ENCODE peak calls at places on chromosomes 7 and 10, in seven cellular contexts. W is upper lobe of left lung, X is right lobe of liver, Q is A549, M is adrenal gland, L is IMR-90, I is lower leg skin. C is an unnamed sample.

GRCh38 chr10:64733980-64734379 is 1212.8 kb downstream of the REEP3 start:
- DNase-seq in M (no peak), X (no peak), I (no peak), W (no peak), Q (peak), L (no peak), C (peak)

GRCh38 chr10:637221-637620 is 52.2 kb downstream of the DIP2C start:
- DNase-seq in L (no peak), M (no peak), W (no peak), Q (no peak), X (no peak), I (no peak), C (no peak)

GRCh38 chr7:154853727-154854095 is 149.2 kb downstream of the PAXIP1 start:
- DNase-seq in M (no peak), Q (no peak), I (no peak), X (no peak), W (no peak), L (no peak), C (no peak)

GRCh38 chr7:140375808-140376730 is 22.3 kb downstream of the SLC37A3 start:
- DNase-seq in X (no peak), M (no peak), Q (no peak), I (no peak), L (no peak), W (no peak), C (no peak)

GRCh38 chr7:125651823-125652528 is 722.4 kb upstream of the POT1 start:
- DNase-seq in L (no peak), M (no peak), Q (no peak), I (no peak), X (no peak), W (no peak), C (no peak)

GRCh38 chr10:79601939-79602338 is 8.8 kb upstream of the SFTPA1 start:
- DNase-seq in Q (no peak), M (no peak), W (no peak), I (no peak), L (no peak), X (no peak), C (no peak)

GRCh38 chr10:93573051-93573909 is 6.8 kb downstream of the FFAR4 start:
- DNase-seq in L (no peak), I (no peak), W (peak), Q (no peak), X (peak), M (peak), C (no peak)

GRCh38 chr7:142537760-142538159 is 211.5 kb upstream of the PRSS1 start:
- DNase-seq in I (no peak), Q (no peak), W (no peak), M (no peak), L (no peak), X (no peak), C (no peak)

GRCh38 chr10:112229096-112229495 is 45.5 kb upstream of the GPAM start:
- DNase-seq in I (no peak), W (no peak), L (peak), Q (no peak), M (no peak), X (no peak), C (no peak)

GRCh38 chr7:5419523-5420107 is 4.0 kb downstream of the TNRC18 start:
- DNase-seq in I (no peak), L (no peak), X (peak), M (no peak), W (no peak), Q (no peak), C (peak)

GRCh38 chr7:25456467-25457171 is 228.3 kb upstream of the NPVF start:
- DNase-seq in M (peak), X (no peak), I (no peak), W (peak), Q (no peak), L (no peak), C (peak)

GRCh38 chr10:58019863-58020537 is 247.7 kb downstream of the IPMK start:
- DNase-seq in L (no peak), W (no peak), Q (no peak), X (no peak), I (no peak), M (no peak), C (no peak)

GRCh38 chr7:26153246-26153822 is 1.3 kb downstream of the NFE2L3 start:
- DNase-seq in X (no peak), L (no peak), Q (no peak), M (no peak), W (no peak), I (no peak), C (no peak)

GRCh38 chr7:73487486-73487885 is 34.6 kb downstream of the BAZ1B start:
- DNase-seq in Q (no peak), W (no peak), X (no peak), M (no peak), L (peak), I (no peak), C (no peak)

GRCh38 chr10:101818958-101819633 is 852 bp upstream of the OGA start:
- DNase-seq in L (no peak), Q (no peak), X (no peak), W (peak), I (no peak), M (peak), C (no peak)

GRCh38 chr7:85185355-85186082 is 1.3 kb downstream of the SEMA3D start:
- DNase-seq in X (peak), Q (peak), M (peak), W (peak), L (peak), I (peak), C (peak)

GRCh38 chr10:74347522-74347921 is 196.5 kb downstream of the ADK start:
- DNase-seq in Q (no peak), M (no peak), X (no peak), I (no peak), L (no peak), W (no peak), C (no peak)

GRCh38 chr10:131697461-131698128 is 203.2 kb upstream of the PPP2R2D start:
- DNase-seq in M (no peak), L (no peak), I (no peak), X (no peak), Q (no peak), W (no peak), C (no peak)

GRCh38 chr7:127584648-127585043 is 750 bp downstream of the GCC1 start:
- DNase-seq in X (no peak), L (no peak), I (no peak), M (no peak), Q (no peak), W (no peak), C (no peak)

GRCh38 chr10:21516270-21517131 is 9.0 kb downstream of the SKIDA1 start:
- DNase-seq in W (peak), X (peak), M (peak), L (peak), I (no peak), Q (peak), C (peak)

GRCh38 chr7:82057476-82057875 is 287.6 kb upstream of the HGF start:
- DNase-seq in W (no peak), I (no peak), Q (no peak), X (no peak), L (no peak), M (no peak), C (no peak)

GRCh38 chr7:50502001-50502684 is 52.0 kb upstream of the FIGNL1 start:
- DNase-seq in X (no peak), I (peak), W (no peak), Q (peak), M (peak), L (peak), C (peak)

GRCh38 chr10:103507235-103508191 is 14.0 kb downstream of the NEURL1 start:
- DNase-seq in L (no peak), M (peak), Q (no peak), I (no peak), X (no peak), W (no peak), C (peak)

GRCh38 chr10:103153765-103154197 is 39.3 kb downstream of the NT5C2 start:
- DNase-seq in I (no peak), M (no peak), Q (peak), W (no peak), L (peak), X (no peak), C (no peak)

GRCh38 chr10:119786117-119786769 is 60.4 kb downstream of the INPP5F start:
- DNase-seq in X (no peak), L (peak), Q (no peak), I (no peak), W (no peak), M (no peak), C (no peak)

GRCh38 chr7:28847681-28848080 is 110.4 kb downstream of the TRIL start:
- DNase-seq in W (no peak), X (no peak), L (no peak), M (no peak), Q (no peak), I (peak), C (peak)

GRCh38 chr7:44534501-44534900 is 6.6 kb downstream of the NPC1L1 start:
- DNase-seq in I (no peak), L (no peak), Q (peak), M (no peak), W (no peak), X (no peak), C (no peak)

GRCh38 chr10:49552277-49552676 is 13.4 kb upstream of the ERCC6 start:
- DNase-seq in Q (peak), X (no peak), L (peak), W (no peak), I (peak), M (no peak), C (no peak)

GRCh38 chr7:23380556-23380955 is 81.4 kb downstream of the MALSU1 start:
- DNase-seq in W (no peak), Q (no peak), I (no peak), M (no peak), L (no peak), X (no peak), C (no peak)

GRCh38 chr10:88299787-88300186 is 283.3 kb downstream of the RNLS start:
- DNase-seq in I (no peak), M (no peak), Q (no peak), X (no peak), W (no peak), L (no peak), C (no peak)

GRCh38 chr7:130925136-130925794 is 191.3 kb upstream of the KLF14 start:
- DNase-seq in I (no peak), L (no peak), W (no peak), Q (peak), M (no peak), X (no peak), C (no peak)

GRCh38 chr10:58973235-58973595 is 203.2 kb upstream of the PHYHIPL start:
- DNase-seq in W (no peak), Q (no peak), X (no peak), I (no peak), M (no peak), L (no peak), C (no peak)

GRCh38 chr10:76430330-76430729 is 998.9 kb downstream of the LRMDA start:
- DNase-seq in I (no peak), X (no peak), W (no peak), L (no peak), Q (no peak), M (no peak), C (no peak)

GRCh38 chr10:52906046-52906445 is 133.5 kb upstream of the MBL2 start:
- DNase-seq in W (no peak), X (no peak), Q (no peak), I (no peak), L (no peak), M (no peak), C (no peak)

GRCh38 chr7:116511552-116512523 is 12.3 kb downstream of the CAV2 start:
- DNase-seq in I (no peak), M (peak), W (no peak), L (peak), Q (peak), X (peak), C (no peak)
- TF ChIP-seq POLR2A in I (no peak), M (no peak), W (no peak), L (no peak), Q (no peak), X (no peak), C (no peak)

GRCh38 chr7:117873056-117873932 is at the start of gene CTTNBP2:
- DNase-seq in Q (peak), I (peak), W (peak), M (peak), X (peak), L (peak), C (peak)
- TF ChIP-seq POLR2A in Q (no peak), I (no peak), W (no peak), M (no peak), X (no peak), L (no peak), C (no peak)

GRCh38 chr7:43491123-43491522 is 91.8 kb upstream of the STK17A start:
- DNase-seq in M (no peak), Q (no peak), W (no peak), X (no peak), L (no peak), I (no peak), C (no peak)
- TF ChIP-seq POLR2A in M (no peak), Q (no peak), W (no peak), X (no peak), L (no peak), I (no peak), C (no peak)

DNA sequence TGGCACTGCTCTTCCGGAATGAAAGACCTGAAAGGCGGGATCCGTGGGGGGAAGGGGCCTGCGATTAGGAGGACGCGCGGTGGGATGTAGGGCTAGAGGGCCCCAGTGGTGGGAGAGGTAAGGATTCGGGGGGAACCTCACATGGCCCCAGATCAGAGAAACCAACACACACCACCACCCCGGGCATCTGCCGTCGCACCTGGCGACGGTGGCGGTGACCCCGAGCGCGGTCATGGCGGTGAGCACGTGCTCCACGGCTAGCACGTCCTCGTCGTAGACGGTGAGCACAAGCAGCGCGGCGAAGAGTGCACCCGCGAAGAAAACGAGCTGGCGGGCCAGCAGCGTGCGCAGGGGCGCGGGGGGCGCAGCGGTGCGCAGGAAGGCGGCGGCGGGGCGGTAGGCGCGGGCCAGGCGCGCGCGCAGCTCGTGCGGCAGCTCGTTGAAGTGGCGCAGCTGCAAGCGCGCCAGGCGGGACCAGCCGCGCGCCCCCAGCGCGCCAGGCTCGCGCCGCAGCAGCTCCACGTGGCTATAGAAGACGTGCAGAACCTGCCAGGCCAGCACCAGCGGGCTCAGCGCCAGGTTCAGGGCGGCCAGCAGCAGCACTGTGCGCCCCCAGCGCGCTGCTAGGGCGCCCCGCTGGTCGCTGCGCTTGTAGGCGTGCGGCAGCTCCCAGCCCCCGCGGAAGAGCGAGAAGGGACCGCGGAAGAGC is 5.7 kb downstream of the ATG9B start:
- DNase-seq in Q (no peak), X (no peak), I (no peak), W (no peak), M (no peak), L (no peak), C (peak)
- TF ChIP-seq POLR2A in Q (no peak), X (no peak), I (no peak), W (no peak), M (no peak), L (no peak), C (no peak)

GRCh38 chr7:100101016-100101862 is at the start of the genes AP4M1 and MCM7:
- DNase-seq in M (peak), Q (peak), L (peak), I (peak), W (peak), X (peak), C (peak)
- TF ChIP-seq POLR2A in M (peak), Q (no peak), L (peak), I (no peak), W (peak), X (peak), C (no peak)

DNA sequence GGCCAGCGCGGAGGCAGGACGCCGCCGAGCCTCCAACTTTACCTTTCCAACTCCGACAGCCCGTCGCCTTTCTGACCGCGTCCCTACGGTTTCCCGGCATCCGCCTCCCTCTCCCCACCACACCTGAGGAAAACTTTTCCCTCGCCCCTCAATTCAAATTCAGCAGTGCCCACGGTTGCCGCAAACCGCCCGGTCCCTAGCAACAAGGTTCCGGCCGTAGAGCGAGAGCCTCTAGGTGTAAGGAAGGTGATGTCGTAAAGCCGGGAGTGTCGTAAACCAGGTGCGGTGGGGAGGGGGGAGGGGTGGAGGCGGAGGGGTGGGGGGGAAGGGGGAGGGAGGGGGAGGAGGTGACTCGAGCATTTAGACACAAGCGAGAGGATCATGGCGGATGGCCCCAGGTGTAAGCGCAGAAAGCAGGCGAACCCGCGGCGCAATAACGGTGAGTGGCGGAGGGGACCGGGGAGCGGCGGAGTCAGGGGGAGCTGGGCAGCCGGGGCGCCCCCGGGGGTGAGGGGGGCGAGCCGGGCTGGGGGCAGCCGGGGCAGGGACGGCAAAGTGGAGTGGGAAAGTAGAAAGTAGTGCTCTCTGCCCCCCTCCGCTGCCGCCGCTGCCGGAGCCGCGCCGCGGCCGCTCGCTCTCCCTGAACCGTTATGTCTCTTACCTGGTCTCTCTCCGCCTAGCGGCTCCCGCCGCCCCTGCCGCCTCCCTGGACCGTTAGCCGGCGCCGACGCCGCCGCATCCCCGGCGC is at the start of gene ZEB1:
- DNase-seq in W (peak), Q (peak), M (peak), I (peak), L (peak), X (peak), C (peak)
- TF ChIP-seq POLR2A in W (no peak), Q (peak), M (no peak), I (no peak), L (peak), X (peak), C (no peak)

GRCh38 chr7:151076863-151077704 is 3.5 kb downstream of the FASTK start:
- DNase-seq in I (no peak), Q (peak), L (no peak), W (no peak), X (no peak), M (no peak), C (no peak)

GRCh38 chr7:151077705-151078232 is 2.8 kb downstream of the FASTK start:
- DNase-seq in M (no peak), Q (no peak), X (no peak), I (no peak), L (no peak), W (no peak), C (no peak)

GRCh38 chr7:151074817-151075661 is 5.6 kb downstream of the FASTK start:
- DNase-seq in M (no peak), X (no peak), W (no peak), I (no peak), Q (no peak), L (no peak), C (no peak)

GRCh38 chr7:151075662-151075971 is 5.0 kb downstream of the FASTK start:
- DNase-seq in X (no peak), M (no peak), Q (no peak), W (no peak), L (no peak), I (no peak), C (no peak)

GRCh38 chr7:151075978-151076426 is 4.6 kb downstream of the FASTK start:
- DNase-seq in Q (no peak), L (no peak), X (no peak), I (no peak), W (no peak), M (no peak), C (no peak)
- TF ChIP-seq POLR2A in Q (no peak), L (no peak), X (no peak), I (no peak), W (no peak), M (no peak), C (no peak)

GRCh38 chr7:1473864-1474512 is 14.7 kb upstream of the MICALL2 start:
- DNase-seq in I (peak), W (peak), M (peak), Q (peak), L (peak), X (peak), C (peak)
- TF ChIP-seq POLR2A in I (no peak), W (no peak), M (no peak), Q (no peak), L (no peak), X (no peak), C (no peak)

GRCh38 chr10:91163709-91164474 is 56.6 kb upstream of the PCGF5 start:
- DNase-seq in W (peak), Q (peak), M (peak), I (peak), X (peak), L (peak), C (peak)

GRCh38 chr10:91162050-91162494 is 58.4 kb upstream of the PCGF5 start:
- DNase-seq in I (peak), M (peak), L (peak), W (no peak), Q (peak), X (no peak), C (peak)

GRCh38 chr10:91164520-91165065 is 55.9 kb upstream of the PCGF5 start:
- DNase-seq in W (no peak), M (no peak), X (no peak), Q (no peak), L (peak), I (no peak), C (no peak)

GRCh38 chr10:91162495-91163268 is 57.8 kb upstream of the PCGF5 start:
- DNase-seq in I (peak), L (peak), M (peak), X (peak), W (peak), Q (peak), C (peak)

DNA sequence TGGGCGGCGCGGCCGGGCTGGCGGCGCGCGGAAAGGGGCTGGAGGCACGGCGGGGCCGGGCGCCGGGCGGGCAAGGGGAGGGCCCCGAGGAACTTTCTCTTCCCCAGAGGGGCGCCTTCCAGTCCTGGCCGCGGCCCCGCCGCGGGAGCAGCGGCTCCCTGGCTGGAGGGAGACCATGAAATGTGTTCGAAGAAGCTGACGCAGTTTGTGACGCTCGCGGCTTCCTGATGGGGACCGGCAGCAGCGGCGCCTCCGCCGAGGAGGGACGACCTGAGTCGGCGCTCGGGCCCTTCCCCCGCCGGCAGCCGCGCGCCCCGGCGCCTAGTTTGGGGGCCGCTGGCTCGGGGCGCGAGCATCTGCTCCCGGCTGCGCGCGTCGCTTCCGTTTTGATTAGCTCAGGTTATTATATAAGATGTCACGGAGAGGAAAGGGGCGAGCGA is 57.2 kb upstream of the PCGF5 start:
- DNase-seq in Q (peak), X (peak), W (peak), M (peak), L (peak), I (no peak), C (peak)
- TF ChIP-seq POLR2A in Q (peak), X (peak), W (peak), M (peak), L (peak), I (no peak), C (no peak)

GRCh38 chr10:4850400-4850799 is 24.4 kb downstream of the AKR1E2 start:
- DNase-seq in W (no peak), Q (no peak), I (no peak), M (no peak), X (peak), L (no peak), C (no peak)

GRCh38 chr10:4848341-4849041 is 22.5 kb downstream of the AKR1E2 start:
- DNase-seq in W (no peak), X (no peak), I (no peak), Q (peak), L (no peak), M (no peak), C (no peak)

GRCh38 chr10:4851176-4851575 is 25.2 kb downstream of the AKR1E2 start:
- DNase-seq in W (no peak), X (no peak), Q (no peak), M (no peak), I (no peak), L (no peak), C (no peak)

GRCh38 chr10:4849042-4849402 is 23.0 kb downstream of the AKR1E2 start:
- DNase-seq in L (no peak), I (no peak), W (no peak), M (no peak), X (no peak), Q (no peak), C (no peak)

GRCh38 chr10:4849555-4850242 is 23.7 kb downstream of the AKR1E2 start:
- DNase-seq in M (peak), L (peak), W (peak), X (peak), I (peak), Q (peak), C (peak)
- TF ChIP-seq POLR2A in M (no peak), L (no peak), W (no peak), X (peak), I (no peak), Q (no peak), C (no peak)

C was measured in testis.